ENCODE peak calls at places on chromosomes 16 and 17, in eight cellular contexts. O is HTR-8/SVneo; F is CD4-positive, alpha-beta T cell; U is activated CD4-positive, CD25-positive, alpha-beta regulatory T cell; W is left ventricle myocardium superior; S is activated effector memory CD4-positive, alpha-beta T cell treated with anti-CD3 and anti-CD28 coated beads, Interleukin-2, amount 50 U/mL, for 16 hours; N is heart right ventricle; Q is astrocyte of the spinal cord. D is an unnamed sample.

GRCh38 chr16:84246679-84247077 is 6.9 kb upstream of the KCNG4 start:
- DNase-seq in O (no peak), F (no peak), U (no peak), W (no peak), S (no peak), N (no peak), Q (no peak), D (no peak)

GRCh38 chr17:56939869-56940484 is 20.9 kb downstream of the COIL start:
- DNase-seq in O (peak; percentile 82), F (no peak), U (no peak), W (no peak), S (no peak), N (no peak), Q (peak; percentile 57), D (peak; percentile 65)

GRCh38 chr16:88303890-88304819 is 78.6 kb upstream of the ZNF469 start:
- DNase-seq in O (peak; percentile 88), F (no peak), U (no peak), W (peak; percentile 57), S (no peak), N (no peak), Q (peak; percentile 94), D (peak; percentile 75)

GRCh38 chr16:83004868-83005652 is 378.3 kb downstream of the CDH13 start:
- DNase-seq in O (no peak), F (no peak), U (no peak), W (no peak), S (no peak), N (no peak), Q (no peak), D (no peak)

GRCh38 chr16:79560923-79561322 is 39.6 kb downstream of the MAF start:
- DNase-seq in O (no peak), F (no peak), U (no peak), W (no peak), S (no peak), N (no peak), Q (no peak), D (no peak)

GRCh38 chr17:41178341-41178740 is 320 bp upstream of the KRTAP4-2 start:
- DNase-seq in O (no peak), F (no peak), U (no peak), W (no peak), S (no peak), N (no peak), Q (peak; percentile 5), D (peak; percentile 3)

GRCh38 chr17:61974115-61974514 is 46.3 kb upstream of the INTS2 start:
- DNase-seq in O (no peak), F (no peak), U (no peak), W (no peak), S (no peak), N (no peak), Q (no peak), D (no peak)

GRCh38 chr16:14525021-14525420 is 105.0 kb downstream of the PARN start:
- DNase-seq in O (no peak), F (no peak), U (no peak), W (no peak), S (no peak), N (no peak), Q (no peak), D (no peak)

GRCh38 chr17:65057520-65058075 is 1.1 kb upstream of the GNA13 start:
- DNase-seq in O (no peak), F (no peak), U (no peak), W (peak; percentile 50), S (no peak), N (peak; percentile 66), Q (no peak), D (peak; percentile 86)

GRCh38 chr17:73571524-73572130 is 72.6 kb downstream of the SDK2 start:
- DNase-seq in O (no peak), F (no peak), U (no peak), W (peak; percentile 8), S (no peak), N (no peak), Q (no peak), D (no peak)

GRCh38 chr16:49382916-49383315 is 9.3 kb downstream of the C16orf78 start:
- DNase-seq in O (no peak), F (no peak), U (no peak), W (no peak), S (no peak), N (no peak), Q (no peak), D (no peak)

GRCh38 chr16:85361441-85362118 is 249.3 kb upstream of the CIBAR2 start:
- DNase-seq in O (no peak), F (no peak), U (no peak), W (peak; percentile 76), S (no peak), N (no peak), Q (no peak), D (no peak)

GRCh38 chr17:4980644-4981216 is 6.7 kb downstream of the CAMTA2 start:
- DNase-seq in O (peak; percentile 62), F (no peak), U (no peak), W (no peak), S (no peak), N (no peak), Q (peak; percentile 52), D (peak; percentile 39)

GRCh38 chr17:8707591-8708453 is 36.8 kb downstream of the CCDC42 start:
- DNase-seq in O (no peak), F (no peak), U (no peak), W (peak; percentile 44), S (no peak), N (peak; percentile 29), Q (peak; percentile 11), D (no peak)

D was measured in kidney glomerular epithelial cell.